ENCODE peak calls at places on chromosomes 4 and X, in nine cellular contexts. V is aorta; H is upper lobe of right lung; P is suprapubic skin; G is H9; S is transverse colon; L is A549; Q is CD8-positive, alpha-beta T cell; J is CD4-positive, alpha-beta memory T cell. I is an unnamed sample. For H3K9me3 and H3K4me1, the result is how much of the 10 kb centered on the place peaks cover.

GRCh38 chr4:29002151-29002550 is 1718.0 kb upstream of the PCDH7 start:
- DNase-seq in G (peak), S (no peak), J (no peak), Q (no peak), H (no peak), P (no peak), L (no peak), V (no peak), I (no peak)

GRCh38 chr4:24915121-24915922 is 2.5 kb upstream of the CCDC149 start:
- DNase-seq in Q (no peak), L (no peak), G (peak), V (no peak), H (no peak), S (no peak), P (no peak), J (no peak), I (no peak)

GRCh38 chr4:173417833-173418232 is 18.9 kb upstream of the SCRG1 start:
- DNase-seq in P (no peak), V (no peak), J (no peak), S (no peak), Q (no peak), L (no peak), H (no peak), G (no peak), I (no peak)

GRCh38 chr4:48350871-48351270 is 9.5 kb downstream of the SLAIN2 start:
- DNase-seq in P (no peak), S (no peak), G (no peak), H (no peak), Q (no peak), L (no peak), V (no peak), J (no peak), I (no peak)

GRCh38 chrX:13937370-13938052 is 92.2 kb downstream of the GEMIN8 start:
- DNase-seq in P (no peak), Q (no peak), G (no peak), J (no peak), S (no peak), V (no peak), L (no peak), H (no peak), I (no peak)

GRCh38 chr4:65861993-65862392 is 191.7 kb upstream of the EPHA5 start:
- DNase-seq in V (no peak), P (no peak), H (no peak), Q (no peak), G (no peak), S (no peak), J (no peak), L (no peak), I (no peak)

GRCh38 chrX:42567268-42567667 is 210.7 kb downstream of the PPP1R2C start:
- DNase-seq in V (no peak), Q (no peak), P (no peak), H (no peak), G (no peak), L (no peak), J (no peak), S (no peak), I (no peak)

GRCh38 chr4:73259552-73260140 is 1.0 kb upstream of the ANKRD17 start:
- DNase-seq in V (no peak), P (peak), Q (no peak), L (no peak), J (no peak), S (no peak), G (no peak), H (no peak), I (no peak)

GRCh38 chr4:26407466-26407865 is 82.8 kb downstream of the CCKAR start:
- DNase-seq in P (no peak), G (no peak), H (no peak), Q (no peak), J (no peak), V (no peak), L (no peak), S (no peak), I (no peak)

GRCh38 chr4:19009886-19010285 is 988.3 kb upstream of the LCORL start:
- DNase-seq in H (no peak), P (no peak), S (no peak), G (no peak), Q (no peak), J (no peak), L (no peak), V (no peak), I (no peak)

GRCh38 chrX:9466115-9466495 is 1.2 kb downstream of the TBL1X start:
- DNase-seq in V (peak), H (peak), G (peak), J (peak), L (peak), P (peak), S (peak), Q (no peak), I (peak)

GRCh38 chr4:173230077-173230476 is 61.5 kb downstream of the GALNT7 start:
- DNase-seq in G (no peak), L (no peak), Q (no peak), H (no peak), V (no peak), P (no peak), J (no peak), S (no peak), I (no peak)

GRCh38 chrX:45274576-45274975 is 73.9 kb upstream of the DIPK2B start:
- DNase-seq in S (no peak), J (no peak), Q (no peak), H (no peak), G (no peak), P (no peak), L (no peak), V (no peak), I (no peak)

GRCh38 chr4:70372760-70373159 is 10.2 kb upstream of the SMR3B start:
- DNase-seq in Q (no peak), V (no peak), G (no peak), S (no peak), H (no peak), P (no peak), L (no peak), J (no peak), I (no peak)

GRCh38 chrX:119398974-119399771 is at the start of gene SLC25A43:
- DNase-seq in P (peak), J (peak), L (peak), H (peak), V (peak), S (peak), Q (no peak), G (peak), I (peak)

GRCh38 chr4:108168213-108168671 is 490 bp downstream of the LEF1 start:
- DNase-seq in P (no peak), Q (peak), S (no peak), G (no peak), V (no peak), J (peak), L (no peak), H (no peak), I (no peak)

GRCh38 chr4:62460329-62460728 is 1260.2 kb downstream of the ADGRL3 start:
- DNase-seq in H (no peak), P (no peak), S (no peak), G (no peak), J (no peak), Q (no peak), L (no peak), V (no peak), I (no peak)

GRCh38 chr4:175874290-175874689 is 62.2 kb upstream of the GPM6A start:
- DNase-seq in G (no peak), P (no peak), S (no peak), H (no peak), V (no peak), L (no peak), Q (no peak), J (no peak), I (no peak)

GRCh38 chrX:130393451-130394074 is 8.1 kb upstream of the GPR119 start:
- DNase-seq in L (peak), Q (no peak), P (no peak), G (peak), H (no peak), S (peak), J (no peak), V (no peak), I (no peak)

GRCh38 chrX:49932786-49933185 is 10.4 kb downstream of the CLCN5 start:
- DNase-seq in G (no peak), J (no peak), H (no peak), S (no peak), L (no peak), Q (no peak), V (no peak), P (no peak), I (no peak)

GRCh38 chr4:111847256-111848108 is 297.8 kb upstream of the FAM241A start:
- DNase-seq in Q (no peak), H (no peak), S (no peak), P (no peak), G (no peak), J (no peak), V (no peak), L (no peak), I (no peak)
- H3K9me3 ChIP-seq in Q (under half), H (under half), S (under half), P (under half), G (under half), J (under half), V (under half), L (under half), I (under half)

GRCh38 chr4:11596989-11597388 is 168.3 kb upstream of the HS3ST1 start:
- DNase-seq in L (no peak), H (no peak), S (no peak), P (no peak), Q (no peak), V (no peak), G (no peak), J (no peak), I (no peak)

GRCh38 chr4:11597506-11597905 is 168.8 kb upstream of the HS3ST1 start:
- DNase-seq in J (no peak), V (no peak), Q (no peak), L (no peak), S (no peak), G (no peak), H (no peak), P (no peak), I (no peak)

GRCh38 chr4:11598591-11598990 is 169.9 kb upstream of the HS3ST1 start:
- DNase-seq in L (no peak), S (no peak), Q (no peak), H (no peak), J (no peak), P (no peak), V (no peak), G (no peak), I (no peak)

GRCh38 chr4:11602606-11603355 is 174.1 kb upstream of the HS3ST1 start:
- DNase-seq in L (no peak), H (no peak), S (no peak), J (no peak), V (no peak), Q (no peak), G (no peak), P (no peak), I (no peak)

GRCh38 chr4:11599044-11599443 is 170.3 kb upstream of the HS3ST1 start:
- DNase-seq in V (no peak), G (no peak), J (no peak), S (no peak), P (no peak), H (no peak), Q (no peak), L (no peak), I (no peak)
- H3K4me1 ChIP-seq in V (under half), G (under half), J (under half), S (under half), P (under half), H (under half), Q (under half), L (under half), I (under half)

GRCh38 chrX:20067709-20068315 is 48.9 kb downstream of the MAP7D2 start:
- DNase-seq in H (peak), P (peak), G (no peak), J (no peak), V (peak), S (peak), L (peak), Q (no peak), I (no peak)

GRCh38 chrX:20066968-20067708 is 49.6 kb downstream of the MAP7D2 start:
- DNase-seq in S (peak), J (peak), G (no peak), P (no peak), H (no peak), V (no peak), L (peak), Q (peak), I (peak)

DNA sequence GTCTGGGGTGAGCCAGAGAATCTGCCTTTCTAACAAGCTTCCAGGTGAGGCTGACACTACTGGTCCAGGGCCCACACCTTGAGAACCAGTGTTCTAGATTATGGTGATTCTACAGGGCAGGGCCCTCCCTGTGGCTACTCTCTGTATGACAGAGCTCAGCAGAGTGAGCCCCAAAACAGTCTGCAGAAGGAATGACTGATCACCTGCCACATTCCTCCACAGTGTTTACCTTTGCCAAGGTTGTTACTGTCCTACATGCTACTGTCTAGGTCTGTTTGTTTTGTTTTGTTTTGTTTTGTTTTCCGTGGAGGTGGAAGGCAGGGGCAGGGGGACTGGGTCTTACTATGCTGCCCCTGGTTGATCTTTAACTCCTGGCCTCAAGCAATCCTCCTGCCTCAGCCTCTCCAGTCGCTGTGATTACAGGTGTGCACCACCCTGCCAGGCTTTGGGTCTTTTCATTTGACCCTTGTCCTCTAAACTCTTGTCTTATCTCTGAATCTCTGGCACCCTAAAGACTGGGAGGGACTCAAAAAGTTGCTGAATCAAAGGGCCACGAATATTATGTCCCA is 45.1 kb downstream of the MAP7D2 start:
- DNase-seq in H (no peak), J (no peak), L (no peak), P (no peak), G (no peak), V (no peak), Q (no peak), S (no peak), I (no peak)
- H3K27ac ChIP-seq in H (no peak), J (no peak), L (no peak), P (no peak), G (no peak), V (no peak), Q (no peak), S (no peak), I (no peak)

GRCh38 chr4:185728886-185729285 is 83.1 kb downstream of the SORBS2 start:
- DNase-seq in H (no peak), J (no peak), V (no peak), L (no peak), P (no peak), S (no peak), G (no peak), Q (no peak), I (no peak)
- H3K9me3 ChIP-seq in H (under half), J (under half), V (under half), L (under half), P (under half), S (under half), G (under half), Q (under half), I (under half)

I was measured in upper lobe of left lung.